ENCODE peak calls at places on chromosomes 6 and 20, in four cellular contexts. V is naive thymus-derived CD4-positive, alpha-beta T cell; X is tibial artery; B is A549. C is an unnamed sample.

GRCh38 chr20:54128175-54128574 is 45.6 kb downstream of the CYP24A1 start:
- DNase-seq in V (no peak), X (no peak), B (no peak), C (no peak)

GRCh38 chr20:37669062-37669772 is 24.6 kb upstream of the CTNNBL1 start:
- DNase-seq in V (no peak), X (no peak), B (no peak), C (peak; percentile 30)

GRCh38 chr20:21699216-21699508 is 6.3 kb upstream of the PAX1 start:
- DNase-seq in V (no peak), X (no peak), B (no peak), C (no peak)

GRCh38 chr6:108423982-108424695 is 129.3 kb downstream of the AFG1L start:
- DNase-seq in V (no peak), X (no peak), B (no peak), C (no peak)

GRCh38 chr6:154167163-154167562 is 128.1 kb downstream of the OPRM1 start:
- DNase-seq in V (no peak), X (no peak), B (no peak), C (no peak)

GRCh38 chr6:135826225-135826804 is 25.2 kb upstream of the PDE7B start:
- DNase-seq in V (no peak), X (no peak), B (no peak), C (no peak)

GRCh38 chr6:162964703-162965140 is 236.9 kb downstream of the PACRG start:
- DNase-seq in V (no peak), X (no peak), B (peak; percentile 12), C (no peak)

GRCh38 chr6:131134950-131135243 is 370 bp upstream of the AKAP7 start:
- DNase-seq in V (no peak), X (no peak), B (no peak), C (no peak)

GRCh38 chr6:170139531-170139930 is 151.3 kb downstream of the DLL1 start:
- DNase-seq in V (no peak), X (peak; percentile 43), B (no peak), C (no peak)

GRCh38 chr6:24720131-24720603 is 1.2 kb upstream of the C6orf62 start:
- DNase-seq in V (peak; percentile 87), X (peak; percentile 78), B (peak; percentile 27), C (no peak)

GRCh38 chr20:23157741-23158140 is 71.6 kb upstream of the CD93 start:
- DNase-seq in V (no peak), X (no peak), B (no peak), C (no peak)

GRCh38 chr20:52342913-52343312 is 151.3 kb upstream of the ZFP64 start:
- DNase-seq in V (no peak), X (no peak), B (no peak), C (no peak)

GRCh38 chr6:108676555-108676954 is 115.8 kb downstream of the FOXO3 start:
- DNase-seq in V (no peak), X (no peak), B (no peak), C (no peak)

GRCh38 chr6:148351277-148351676 is 8.6 kb downstream of the SASH1 start:
- DNase-seq in V (no peak), X (no peak), B (no peak), C (no peak)

GRCh38 chr6:74912234-74912633 is 293.6 kb downstream of the COL12A1 start:
- DNase-seq in V (no peak), X (no peak), B (no peak), C (no peak)

GRCh38 chr20:17372831-17373440 is 146.1 kb downstream of the PCSK2 start:
- DNase-seq in V (no peak), X (no peak), B (no peak), C (no peak)

GRCh38 chr20:45957021-45957941 is 14.7 kb downstream of the ZNF335 start:
- DNase-seq in V (no peak), X (peak; percentile 55), B (no peak), C (no peak)

GRCh38 chr6:89310929-89311328 is 4.2 kb downstream of the GABRR2 start:
- DNase-seq in V (no peak), X (no peak), B (no peak), C (no peak)

GRCh38 chr20:9412309-9412708 is 102.1 kb upstream of the LAMP5 start:
- DNase-seq in V (no peak), X (no peak), B (no peak), C (no peak)

GRCh38 chr20:8504030-8504429 is 372.0 kb downstream of the PLCB1 start:
- DNase-seq in V (no peak), X (no peak), B (no peak), C (no peak)

GRCh38 chr6:827431-827830 is 134.5 kb upstream of the EXOC2 start:
- DNase-seq in V (no peak), X (no peak), B (no peak), C (no peak)

GRCh38 chr20:14142964-14143627 is 147.8 kb downstream of the MACROD2 start:
- DNase-seq in V (no peak), X (no peak), B (peak; percentile 42), C (no peak)

GRCh38 chr6:30703821-30704220 is 13.0 kb upstream of the NRM start:
- DNase-seq in V (no peak), X (peak; percentile 51), B (no peak), C (no peak)

GRCh38 chr6:7542878-7543394 is 1.5 kb downstream of the DSP start:
- DNase-seq in V (no peak), X (no peak), B (peak; percentile 76), C (no peak)

GRCh38 chr6:23302499-23302898 is 733.1 kb downstream of the HDGFL1 start:
- DNase-seq in V (no peak), X (no peak), B (no peak), C (no peak)

GRCh38 chr6:36204068-36204753 is 7.7 kb downstream of the BRPF3 start:
- DNase-seq in V (peak; percentile 38), X (no peak), B (no peak), C (no peak)

GRCh38 chr6:75752365-75752764 is 3.3 kb downstream of the MYO6 start:
- DNase-seq in V (no peak), X (no peak), B (no peak), C (no peak)

GRCh38 chr20:45998761-45999160 is 9.9 kb upstream of the MMP9 start:
- DNase-seq in V (no peak), X (no peak), B (no peak), C (no peak)

GRCh38 chr6:154991207-154991606 is 3.9 kb upstream of the TIAM2 start:
- DNase-seq in V (no peak), X (no peak), B (no peak), C (no peak)

GRCh38 chr6:46808806-46809205 is 15.6 kb downstream of the MEP1A start:
- DNase-seq in V (no peak), X (no peak), B (no peak), C (no peak)

GRCh38 chr6:148443798-148444560 is 101.3 kb downstream of the SASH1 start:
- DNase-seq in V (no peak), X (peak; percentile 69), B (no peak), C (no peak)

GRCh38 chr6:140846518-140847277 is 1286.0 kb upstream of the GJE1 start:
- DNase-seq in V (no peak), X (no peak), B (no peak), C (no peak)
- H3K4me1 ChIP-seq in V (no peaks in the 10 kb centered on the region), X (peaks cover 39% of the 10 kb centered on the region), B (peaks cover 21% of the 10 kb centered on the region), C (no peaks in the 10 kb centered on the region)

GRCh38 chr20:62649140-62649539 is 6.8 kb downstream of the SLCO4A1 start:
- DNase-seq in V (no peak), X (no peak), B (no peak), C (no peak)
- H3K4me1 ChIP-seq in V (peaks cover 20% of the 10 kb centered on the region), X (peaks cover 17% of the 10 kb centered on the region), B (peaks cover 19% of the 10 kb centered on the region), C (peaks cover 34% of the 10 kb centered on the region)

GRCh38 chr6:160378218-160378617 is 30.0 kb downstream of the SLC22A3 start:
- DNase-seq in V (no peak), X (no peak), B (no peak), C (no peak)
- H3K4me1 ChIP-seq in V (no peaks in the 10 kb centered on the region), X (peaks cover 77% of the 10 kb centered on the region), B (peaks cover 60% of the 10 kb centered on the region), C (no peaks in the 10 kb centered on the region)

DNA sequence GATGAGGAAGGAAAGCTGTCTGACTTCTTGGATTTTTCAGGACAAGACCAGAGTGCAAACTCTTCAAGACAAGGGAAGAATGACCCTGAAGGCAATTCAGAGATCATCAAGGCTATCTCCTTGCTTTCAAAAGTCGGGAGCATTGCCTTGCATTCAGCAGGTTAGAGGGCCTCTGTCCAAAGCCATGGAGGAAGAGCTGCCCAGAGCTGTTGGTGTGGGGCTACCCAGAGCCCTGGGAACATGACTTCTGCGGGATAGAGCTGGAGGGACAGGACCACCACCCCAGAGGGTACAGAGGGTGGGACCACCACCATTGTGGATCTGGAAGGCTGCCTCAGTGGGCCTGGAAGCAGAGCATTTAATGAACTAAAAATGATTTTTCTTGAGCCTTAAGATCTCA is 5.2 kb upstream of the SRXN1 start:
- DNase-seq in V (no peak), X (no peak), B (no peak), C (no peak)
- H3K4me1 ChIP-seq in V (peaks cover 7% of the 10 kb centered on the region), X (peaks cover 20% of the 10 kb centered on the region), B (peaks cover 55% of the 10 kb centered on the region), C (peaks cover 17% of the 10 kb centered on the region)

DNA sequence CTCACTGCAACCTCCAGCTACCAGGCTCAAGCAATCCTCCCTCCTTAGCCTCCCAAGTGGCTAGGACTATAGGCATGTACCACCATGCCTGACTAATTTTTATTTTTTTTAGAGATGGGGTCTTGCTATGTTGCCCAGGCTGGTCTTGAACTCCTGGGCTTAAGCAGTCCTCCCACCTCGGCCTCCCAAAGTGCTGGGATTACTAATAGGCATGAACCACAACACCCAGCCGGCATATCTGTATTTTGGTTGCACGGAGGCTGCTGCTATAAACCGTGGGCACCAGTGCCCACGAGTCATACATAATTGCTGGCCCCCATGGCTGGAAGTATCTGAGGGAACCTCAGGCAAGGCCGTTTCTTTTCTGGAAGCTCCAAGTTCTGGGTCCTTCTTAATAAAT is 18.3 kb upstream of the ADRM1 start:
- DNase-seq in V (no peak), X (no peak), B (no peak), C (no peak)
- H3K4me1 ChIP-seq in V (no peaks in the 10 kb centered on the region), X (no peaks in the 10 kb centered on the region), B (no peaks in the 10 kb centered on the region), C (no peaks in the 10 kb centered on the region)

DNA sequence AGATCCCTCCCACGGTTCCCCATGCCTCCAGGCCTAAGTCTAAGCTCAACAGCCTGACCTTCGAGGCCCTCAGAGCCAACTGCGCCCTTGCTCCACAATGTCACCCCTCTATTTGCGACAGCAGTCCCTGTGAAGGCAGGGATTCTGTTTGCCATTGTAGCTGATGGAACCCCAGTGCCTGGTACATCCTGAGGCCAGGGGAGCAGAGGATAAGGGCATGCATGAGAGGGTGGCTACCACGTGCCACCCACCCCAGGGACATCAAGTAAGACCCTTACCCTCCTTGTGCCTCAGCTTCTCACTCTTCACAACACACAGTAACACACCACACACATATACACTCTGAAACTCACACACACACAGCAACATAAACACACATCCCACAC is 20.0 kb upstream of the SIRPA start:
- DNase-seq in V (no peak), X (no peak), B (no peak), C (no peak)
- H3K4me1 ChIP-seq in V (no peaks in the 10 kb centered on the region), X (no peaks in the 10 kb centered on the region), B (peaks cover 16% of the 10 kb centered on the region), C (peaks cover 4% of the 10 kb centered on the region)

GRCh38 chr6:44076016-44076365 is 51.3 kb downstream of the MRPL14 start:
- DNase-seq in V (no peak), X (no peak), B (no peak), C (no peak)
- H3K4me1 ChIP-seq in V (peaks cover 16% of the 10 kb centered on the region), X (peaks cover 52% of the 10 kb centered on the region), B (peaks cover 37% of the 10 kb centered on the region), C (peaks cover 17% of the 10 kb centered on the region)

GRCh38 chr6:40586369-40586768 is 795 bp downstream of the LRFN2 start:
- DNase-seq in V (no peak), X (no peak), B (no peak), C (no peak)
- H3K4me1 ChIP-seq in V (peaks cover 10% of the 10 kb centered on the region), X (peaks cover 23% of the 10 kb centered on the region), B (no peaks in the 10 kb centered on the region), C (peaks cover 11% of the 10 kb centered on the region)

GRCh38 chr6:118897386-118897785 is 3.4 kb downstream of the ASF1A start:
- DNase-seq in V (no peak), X (no peak), B (no peak), C (no peak)
- H3K4me1 ChIP-seq in V (peaks cover 52% of the 10 kb centered on the region), X (peaks cover 31% of the 10 kb centered on the region), B (peaks cover 15% of the 10 kb centered on the region), C (no peaks in the 10 kb centered on the region)

C was measured in NT2/D1.